ENCODE peak calls at places on chromosome 18, in seven cellular contexts. V is epithelial cell of esophagus, I is AG04450, Z is fibroblast of lung, Q is ascending aorta, F is HuH-7.5, A is RPMI7951. P is an unnamed sample.

GRCh38 chr18:37294951-37295350 is 270.6 kb downstream of the CELF4 start:
- DNase-seq in V (peak; percentile 20), I (no peak), Z (no peak), Q (no peak), F (no peak), A (no peak), P (no peak)

GRCh38 chr18:31965331-31965970 is 22.5 kb upstream of the TRAPPC8 start:
- DNase-seq in V (no peak), I (no peak), Z (no peak), Q (no peak), F (no peak), A (no peak), P (no peak)

GRCh38 chr18:37524546-37525301 is 40.9 kb downstream of the CELF4 start:
- DNase-seq in V (no peak), I (no peak), Z (no peak), Q (no peak), F (no peak), A (no peak), P (no peak)

GRCh38 chr18:13379930-13380665 is 161.5 kb downstream of the LDLRAD4 start:
- DNase-seq in V (no peak), I (no peak), Z (no peak), Q (no peak), F (no peak), A (no peak), P (no peak)

GRCh38 chr18:45677408-45677807 is 46.6 kb upstream of the SLC14A1 start:
- DNase-seq in V (no peak), I (no peak), Z (no peak), Q (no peak), F (no peak), A (no peak), P (no peak)

GRCh38 chr18:56696966-56697365 is 45.8 kb downstream of the WDR7 start:
- DNase-seq in V (peak; percentile 82), I (no peak), Z (peak; percentile 9), Q (no peak), F (no peak), A (no peak), P (no peak)

GRCh38 chr18:70195852-70196434 is 9.5 kb downstream of the RTTN start:
- DNase-seq in V (peak; percentile 66), I (no peak), Z (peak; percentile 79), Q (no peak), F (no peak), A (peak; percentile 38), P (no peak)

GRCh38 chr18:63850010-63850409 is 37.5 kb upstream of the SERPINB2 start:
- DNase-seq in V (peak; percentile 84), I (no peak), Z (peak; percentile 43), Q (no peak), F (no peak), A (peak; percentile 64), P (peak; percentile 14)

GRCh38 chr18:58132595-58133191 is 88.7 kb downstream of the NEDD4L start:
- DNase-seq in V (no peak), I (no peak), Z (peak; percentile 28), Q (no peak), F (no peak), A (no peak), P (no peak)

GRCh38 chr18:4144201-4144600 is 310.9 kb downstream of the DLGAP1 start:
- DNase-seq in V (no peak), I (no peak), Z (no peak), Q (no peak), F (no peak), A (no peak), P (no peak)

GRCh38 chr18:36700955-36701354 is 127.8 kb downstream of the TPGS2 start:
- DNase-seq in V (no peak), I (no peak), Z (no peak), Q (no peak), F (no peak), A (no peak), P (no peak)

GRCh38 chr18:43405097-43405496 is 127.8 kb upstream of the SYT4 start:
- DNase-seq in V (peak; percentile 21), I (no peak), Z (no peak), Q (no peak), F (no peak), A (no peak), P (no peak)

GRCh38 chr18:56358608-56359007 is 279.8 kb downstream of the TXNL1 start:
- DNase-seq in V (peak; percentile 37), I (no peak), Z (no peak), Q (no peak), F (no peak), A (no peak), P (no peak)

GRCh38 chr18:22348521-22349316 is 69.0 kb downstream of the CTAGE1 start:
- DNase-seq in V (peak; percentile 61), I (no peak), Z (peak; percentile 57), Q (peak; percentile 83), F (peak; percentile 31), A (peak; percentile 77), P (no peak)

GRCh38 chr18:24019641-24020331 is 5.2 kb downstream of the TTC39C start:
- DNase-seq in V (no peak), I (no peak), Z (no peak), Q (peak; percentile 42), F (no peak), A (peak; percentile 68), P (no peak)

GRCh38 chr18:78629426-78629825 is 350.2 kb upstream of the SALL3 start:
- DNase-seq in V (no peak), I (no peak), Z (no peak), Q (peak; percentile 30), F (no peak), A (no peak), P (no peak)

GRCh38 chr18:58148954-58149471 is 105.0 kb downstream of the NEDD4L start:
- DNase-seq in V (no peak), I (no peak), Z (no peak), Q (no peak), F (no peak), A (no peak), P (no peak)

GRCh38 chr18:5543036-5543671 is 643 bp downstream of the EPB41L3 start:
- DNase-seq in V (no peak), I (no peak), Z (no peak), Q (no peak), F (no peak), A (no peak), P (no peak)

GRCh38 chr18:70276416-70277145 is 12.3 kb upstream of the SOCS6 start:
- DNase-seq in V (peak; percentile 46), I (no peak), Z (no peak), Q (no peak), F (no peak), A (no peak), P (no peak)

GRCh38 chr18:38545071-38545470 is 979.5 kb upstream of the CELF4 start:
- DNase-seq in V (peak; percentile 81), I (no peak), Z (peak; percentile 1), Q (no peak), F (no peak), A (no peak), P (no peak)

GRCh38 chr18:8538935-8539334 is 70.3 kb upstream of the RAB12 start:
- DNase-seq in V (no peak), I (no peak), Z (no peak), Q (no peak), F (no peak), A (no peak), P (no peak)

GRCh38 chr18:1383465-1383864 is 478.8 kb downstream of the ADCYAP1 start:
- DNase-seq in V (no peak), I (no peak), Z (no peak), Q (no peak), F (no peak), A (no peak), P (no peak)

GRCh38 chr18:32019251-32019943 is 772 bp downstream of the RNF125 start:
- DNase-seq in V (peak; percentile 52), I (no peak), Z (peak; percentile 34), Q (peak; percentile 64), F (peak; percentile 11), A (peak; percentile 14), P (peak; percentile 8)

GRCh38 chr18:46502444-46502843 is 154.6 kb downstream of the LOXHD1 start:
- DNase-seq in V (peak; percentile 39), I (no peak), Z (no peak), Q (no peak), F (no peak), A (peak; percentile 6), P (no peak)

GRCh38 chr18:21004721-21005120 is 106.9 kb downstream of the ROCK1 start:
- DNase-seq in V (peak; percentile 21), I (peak; percentile 15), Z (peak; percentile 94), Q (no peak), F (no peak), A (peak; percentile 44), P (peak; percentile 94)

GRCh38 chr18:73733376-73733775 is 414.3 kb downstream of the FBXO15 start:
- DNase-seq in V (peak; percentile 37), I (no peak), Z (no peak), Q (no peak), F (no peak), A (no peak), P (no peak)

GRCh38 chr18:68848242-68848641 is 50.4 kb downstream of the CCDC102B start:
- DNase-seq in V (no peak), I (no peak), Z (no peak), Q (no peak), F (no peak), A (no peak), P (no peak)

GRCh38 chr18:57792741-57793629 is 10.1 kb downstream of the ATP8B1 start:
- DNase-seq in V (no peak), I (no peak), Z (peak; percentile 83), Q (peak; percentile 66), F (no peak), A (no peak), P (no peak)

GRCh38 chr18:9951022-9951859 is 37.4 kb downstream of the VAPA start:
- DNase-seq in V (peak; percentile 76), I (peak; percentile 43), Z (peak; percentile 86), Q (no peak), F (no peak), A (peak; percentile 54), P (peak; percentile 43)

GRCh38 chr18:48634491-48634890 is 95.7 kb downstream of the CTIF start:
- DNase-seq in V (no peak), I (no peak), Z (no peak), Q (no peak), F (no peak), A (no peak), P (no peak)

GRCh38 chr18:8426401-8426800 is 182.8 kb upstream of the RAB12 start:
- DNase-seq in V (no peak), I (no peak), Z (no peak), Q (no peak), F (no peak), A (no peak), P (no peak)

GRCh38 chr18:13541621-13542519 is 184.5 kb downstream of the FAM210A start:
- DNase-seq in V (no peak), I (no peak), Z (no peak), Q (no peak), F (peak; percentile 73), A (no peak), P (no peak)

GRCh38 chr18:80105369-80106167 is 3.5 kb upstream of the ADNP2 start:
- DNase-seq in V (peak; percentile 36), I (no peak), Z (no peak), Q (no peak), F (no peak), A (no peak), P (no peak)

GRCh38 chr18:44731866-44732555 is 51.3 kb downstream of the SETBP1 start:
- DNase-seq in V (peak; percentile 94), I (no peak), Z (no peak), Q (no peak), F (no peak), A (no peak), P (no peak)

GRCh38 chr18:57698571-57699276 is 77.1 kb upstream of the NARS1 start:
- DNase-seq in V (peak; percentile 71), I (peak; percentile 23), Z (peak; percentile 81), Q (no peak), F (no peak), A (peak; percentile 67), P (peak; percentile 70)

GRCh38 chr18:47632970-47633635 is 297.4 kb downstream of the SMAD2 start:
- DNase-seq in V (no peak), I (no peak), Z (no peak), Q (no peak), F (no peak), A (no peak), P (no peak)

GRCh38 chr18:32289480-32290075 is 99.7 kb downstream of the MEP1B start:
- DNase-seq in V (peak; percentile 79), I (peak; percentile 36), Z (peak; percentile 82), Q (no peak), F (peak; percentile 26), A (peak; percentile 35), P (peak; percentile 35)

GRCh38 chr18:42429208-42429607 is 474.2 kb downstream of the PIK3C3 start:
- DNase-seq in V (no peak), I (no peak), Z (no peak), Q (no peak), F (no peak), A (no peak), P (no peak)